ENCODE peak calls at places on chromosomes 4 and X, in ten cellular contexts. C is cardiac muscle cell; L is HFF-Myc; A is RWPE2; Z is ascending aorta; P is RWPE1; S is IMR-90; E is CD8-positive, alpha-beta T cell; M is mucosa of descending colon; W is GM13977. R is an unnamed sample.

GRCh38 chr4:70269674-70270073 is 27.3 kb downstream of the CSN3 start:
- DNase-seq in Z (no peak), W (peak), L (no peak), C (peak), P (no peak), A (no peak), S (no peak), M (no peak), E (no peak), R (no peak)

GRCh38 chrX:34557733-34558132 is 99.4 kb downstream of the TMEM47 start:
- DNase-seq in A (no peak), Z (no peak), M (no peak), E (no peak), L (no peak), S (no peak), C (no peak), P (no peak), W (no peak), R (no peak)

GRCh38 chrX:37378830-37379229 is 29.7 kb downstream of the PRRG1 start:
- DNase-seq in M (no peak), L (no peak), E (no peak), A (no peak), P (no peak), C (no peak), W (no peak), Z (no peak), S (no peak), R (no peak)

GRCh38 chrX:129193357-129193756 is 329.9 kb downstream of the SMARCA1 start:
- DNase-seq in S (no peak), M (no peak), A (no peak), L (no peak), W (no peak), Z (no peak), C (no peak), P (peak), E (no peak), R (no peak)

GRCh38 chr4:165201806-165202205 is 5.6 kb upstream of the KLHL2 start:
- DNase-seq in E (no peak), A (no peak), Z (no peak), S (no peak), C (no peak), M (no peak), W (no peak), P (no peak), L (no peak), R (no peak)

GRCh38 chr4:169311643-169312365 is 41.0 kb upstream of the SH3RF1 start:
- DNase-seq in A (no peak), P (peak), M (no peak), W (peak), S (peak), C (peak), Z (no peak), L (peak), E (no peak), R (no peak)

GRCh38 chr4:26748805-26749204 is 111.8 kb upstream of the STIM2 start:
- DNase-seq in L (no peak), E (no peak), W (no peak), S (no peak), C (no peak), P (no peak), A (no peak), M (no peak), Z (no peak), R (no peak)

GRCh38 chr4:60013458-60013857 is 1186.7 kb upstream of the ADGRL3 start:
- DNase-seq in E (no peak), C (no peak), A (no peak), S (no peak), W (no peak), P (no peak), Z (no peak), L (no peak), M (no peak), R (no peak)

GRCh38 chrX:1545776-1546408 is 8.9 kb upstream of the P2RY8 start:
- DNase-seq in A (peak), C (no peak), S (no peak), W (no peak), P (no peak), E (no peak), M (no peak), L (no peak), Z (no peak), R (no peak)

GRCh38 chr4:74455361-74456055 is 10.6 kb downstream of the AREG start:
- DNase-seq in W (no peak), L (no peak), E (no peak), S (no peak), Z (no peak), C (no peak), P (no peak), A (no peak), M (no peak), R (no peak)

GRCh38 chrX:108177321-108177990 is 85.9 kb downstream of the ATG4A start:
- DNase-seq in S (no peak), P (no peak), C (no peak), Z (no peak), A (no peak), M (no peak), W (no peak), E (no peak), L (no peak), R (no peak)

GRCh38 chr4:26028793-26029511 is 114.9 kb downstream of the SMIM20 start:
- DNase-seq in P (peak), Z (peak), S (peak), E (peak), C (peak), M (peak), W (peak), A (no peak), L (no peak), R (no peak)

GRCh38 chr4:186149872-186150271 is 41.5 kb upstream of the CYP4V2 start:
- DNase-seq in M (no peak), L (no peak), P (no peak), S (no peak), C (peak), W (no peak), A (no peak), Z (peak), E (peak), R (no peak)

GRCh38 chr4:129822708-129823504 is 727.0 kb downstream of the C4orf33 start:
- DNase-seq in A (peak), E (no peak), P (peak), W (no peak), Z (no peak), S (no peak), C (peak), M (no peak), L (no peak), R (no peak)

GRCh38 chrX:716136-716535 is 85.5 kb downstream of the SHOX start:
- DNase-seq in W (no peak), M (no peak), E (no peak), P (no peak), L (no peak), C (no peak), Z (no peak), A (no peak), S (no peak), R (no peak)

GRCh38 chr4:8323947-8324555 is 54.5 kb downstream of the HTRA3 start:
- DNase-seq in A (peak), M (no peak), W (no peak), E (no peak), C (no peak), Z (peak), S (peak), P (no peak), L (no peak), R (peak)

GRCh38 chr4:67030636-67031035 is 514.7 kb downstream of the CENPC start:
- DNase-seq in C (no peak), L (no peak), A (no peak), M (no peak), S (no peak), E (no peak), P (no peak), Z (no peak), W (no peak), R (no peak)

GRCh38 chr4:107666134-107666533 is 53.9 kb downstream of the PAPSS1 start:
- DNase-seq in S (peak), Z (no peak), M (no peak), L (no peak), W (no peak), A (no peak), E (no peak), C (no peak), P (no peak), R (no peak)

GRCh38 chr4:177320721-177321120 is 11.0 kb downstream of the NEIL3 start:
- DNase-seq in P (no peak), L (no peak), W (no peak), M (no peak), A (no peak), S (no peak), Z (no peak), C (no peak), E (no peak), R (no peak)
- TF ChIP-seq CTCF in P (no peak), L (no peak), W (no peak), M (no peak), A (no peak), S (no peak), Z (no peak), C (no peak), E (no peak), R (no peak)

GRCh38 chr4:86644892-86645291 is 50.8 kb downstream of the PTPN13 start:
- DNase-seq in W (no peak), P (no peak), Z (no peak), L (no peak), A (no peak), M (no peak), S (no peak), E (no peak), C (no peak), R (no peak)

GRCh38 chr4:86641516-86642090 is 47.5 kb downstream of the PTPN13 start:
- DNase-seq in Z (no peak), E (no peak), A (no peak), S (no peak), W (peak), L (no peak), M (no peak), P (no peak), C (no peak), R (no peak)

DNA sequence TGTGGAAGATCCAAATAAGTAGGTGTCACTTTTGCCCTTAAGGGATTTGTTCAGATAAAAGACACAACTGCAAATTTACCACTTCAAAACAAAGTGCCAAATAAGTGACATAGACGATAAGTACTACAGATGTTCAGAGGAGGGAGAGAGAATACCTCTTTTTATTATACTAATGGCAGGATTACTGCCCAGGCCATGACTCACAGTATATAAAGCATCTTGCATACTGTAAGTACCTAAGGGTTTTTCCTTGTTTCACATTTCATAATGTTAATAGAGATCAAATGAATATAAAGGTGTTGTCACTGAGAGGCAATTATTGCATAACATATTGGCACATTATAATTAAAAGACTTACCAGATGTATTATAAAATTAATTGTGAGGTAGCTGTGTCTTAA is 46.4 kb downstream of the PTPN13 start:
- DNase-seq in L (peak), S (peak), A (no peak), E (no peak), W (no peak), C (no peak), P (no peak), M (no peak), Z (no peak), R (no peak)
- TF ChIP-seq CTCF in L (no peak), S (no peak), A (no peak), E (no peak), W (no peak), C (no peak), P (no peak), M (no peak), Z (no peak), R (no peak)

GRCh38 chr4:134645778-134646177 is 444.2 kb upstream of the PABPC4L start:
- DNase-seq in Z (no peak), M (no peak), A (no peak), C (no peak), L (no peak), S (no peak), E (no peak), W (no peak), P (no peak), R (no peak)

GRCh38 chr4:134650461-134650860 is 448.9 kb upstream of the PABPC4L start:
- DNase-seq in Z (no peak), L (no peak), C (no peak), M (no peak), S (no peak), A (no peak), W (no peak), P (no peak), E (no peak), R (no peak)
- TF ChIP-seq CTCF in Z (no peak), L (no peak), C (no peak), M (no peak), S (no peak), A (no peak), W (peak), P (no peak), E (no peak), R (peak)

GRCh38 chrX:25067271-25068172 is 51.8 kb upstream of the ARX start:
- DNase-seq in M (no peak), A (no peak), W (peak), S (no peak), L (no peak), C (no peak), E (no peak), Z (no peak), P (no peak), R (no peak)
- TF ChIP-seq CTCF in M (no peak), A (no peak), W (no peak), S (no peak), L (no peak), C (no peak), E (no peak), Z (no peak), P (no peak), R (no peak)

DNA sequence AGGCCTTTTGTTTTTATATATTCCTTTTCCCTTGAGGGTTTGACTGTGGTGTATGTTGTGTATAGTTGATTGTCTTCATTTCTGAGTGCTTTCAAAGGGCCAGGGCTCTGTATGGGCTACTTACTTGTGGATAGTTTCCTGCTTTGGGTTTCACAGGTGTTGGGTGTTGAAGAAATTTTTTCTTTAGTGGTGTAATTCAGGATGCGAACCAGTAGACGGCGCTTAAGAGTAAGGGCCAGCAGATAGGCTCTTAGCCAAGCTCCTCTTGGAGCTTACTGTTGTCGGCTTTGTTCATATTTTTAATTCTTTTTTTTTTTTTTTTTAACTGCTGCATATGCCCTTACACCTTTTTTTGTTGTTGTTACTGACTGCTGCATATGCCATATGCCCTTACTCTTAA is 276.3 kb upstream of the GALNT7 start:
- DNase-seq in S (peak), Z (no peak), C (no peak), M (no peak), W (no peak), L (peak), A (no peak), P (no peak), E (no peak), R (no peak)
- TF ChIP-seq CTCF in S (peak), Z (no peak), C (peak), M (no peak), W (peak), L (peak), A (peak), P (no peak), E (no peak), R (peak)